ENCODE peak calls at places on chromosomes 16 and 17, in eight cellular contexts. M, I, H, G, W, Z, P and C are unnamed samples.
A peak's percentile ranks its signal among the peaks of the same experiment; 100 is the strongest.

GRCh38 chr16:58614212-58614611 is 15.4 kb downstream of the CNOT1 start:
- DNase-seq in M (peak; percentile 49), I (no peak), H (no peak), G (peak; percentile 55), W (no peak), Z (no peak), P (no peak), C (no peak)

GRCh38 chr17:15279011-15279477 is 13.9 kb upstream of the PMP22 start:
- DNase-seq in M (peak; percentile 72), I (no peak), H (no peak), G (peak; percentile 92), W (no peak), Z (peak; percentile 33), P (no peak), C (peak; percentile 55)

GRCh38 chr17:57565119-57565635 is 179.9 kb downstream of the CCDC182 start:
- DNase-seq in M (no peak), I (no peak), H (no peak), G (no peak), W (no peak), Z (no peak), P (no peak), C (no peak)

GRCh38 chr17:5740937-5741336 is 156.6 kb upstream of the NLRP1 start:
- DNase-seq in M (no peak), I (no peak), H (no peak), G (no peak), W (no peak), Z (no peak), P (no peak), C (no peak)

GRCh38 chr17:61076649-61077048 is 323.0 kb upstream of the TBX2 start:
- DNase-seq in M (no peak), I (no peak), H (no peak), G (no peak), W (no peak), Z (no peak), P (no peak), C (no peak)

GRCh38 chr16:85137323-85138072 is 25.2 kb upstream of the CIBAR2 start:
- DNase-seq in M (no peak), I (peak; percentile 49), H (no peak), G (peak; percentile 70), W (peak; percentile 99), Z (peak; percentile 79), P (peak; percentile 85), C (peak; percentile 92)

GRCh38 chr17:8447816-8448215 is 12.1 kb downstream of the NDEL1 start:
- DNase-seq in M (no peak), I (no peak), H (no peak), G (no peak), W (no peak), Z (no peak), P (no peak), C (no peak)

GRCh38 chr17:83037084-83037950 is 42.1 kb upstream of the METRNL start:
- DNase-seq in M (no peak), I (no peak), H (no peak), G (no peak), W (peak; percentile 46), Z (no peak), P (no peak), C (no peak)

GRCh38 chr16:12675852-12676251 is 127.8 kb downstream of the CPPED1 start:
- DNase-seq in M (no peak), I (no peak), H (no peak), G (peak; percentile 18), W (no peak), Z (peak; percentile 8), P (no peak), C (no peak)

GRCh38 chr16:86044881-86045600 is 146.1 kb downstream of the IRF8 start:
- DNase-seq in M (no peak), I (no peak), H (peak; percentile 25), G (no peak), W (peak; percentile 52), Z (no peak), P (peak; percentile 24), C (no peak)

GRCh38 chr16:89562027-89562599 is 1.6 kb downstream of the RPL13 start:
- DNase-seq in M (no peak), I (no peak), H (no peak), G (no peak), W (no peak), Z (no peak), P (peak; percentile 58), C (no peak)

GRCh38 chr17:81033535-81034167 is 1.3 kb upstream of the BAIAP2 start:
- DNase-seq in M (no peak), I (no peak), H (no peak), G (no peak), W (no peak), Z (no peak), P (no peak), C (no peak)

GRCh38 chr17:5672141-5672540 is 87.8 kb upstream of the NLRP1 start:
- DNase-seq in M (no peak), I (no peak), H (no peak), G (no peak), W (no peak), Z (no peak), P (no peak), C (no peak)

GRCh38 chr17:44358066-44358465 is 5.6 kb downstream of the FAM171A2 start:
- DNase-seq in M (no peak), I (no peak), H (no peak), G (no peak), W (no peak), Z (no peak), P (no peak), C (no peak)

GRCh38 chr17:15957608-15958307 is 12.8 kb downstream of the ADORA2B start:
- DNase-seq in M (no peak), I (no peak), H (no peak), G (no peak), W (peak; percentile 52), Z (no peak), P (no peak), C (no peak)

GRCh38 chr17:17151541-17151940 is 54.6 kb downstream of the PLD6 start:
- DNase-seq in M (peak; percentile 2), I (no peak), H (no peak), G (no peak), W (no peak), Z (peak; percentile 80), P (no peak), C (no peak)

GRCh38 chr16:23903001-23903414 is 67.2 kb downstream of the PRKCB start:
- DNase-seq in M (no peak), I (no peak), H (no peak), G (no peak), W (no peak), Z (no peak), P (no peak), C (no peak)

GRCh38 chr16:31710134-31710533 is 163.5 kb upstream of the ZNF267 start:
- DNase-seq in M (no peak), I (no peak), H (no peak), G (no peak), W (no peak), Z (no peak), P (no peak), C (no peak)

GRCh38 chr17:66737524-66737923 is 97.4 kb upstream of the CACNG5 start:
- DNase-seq in M (peak; percentile 12), I (peak; percentile 74), H (no peak), G (peak; percentile 47), W (peak; percentile 69), Z (no peak), P (no peak), C (peak; percentile 24)